ENCODE peak calls at places on chromosomes 6 and 20, in seven cellular contexts. V is heart left ventricle, F is heart right ventricle, M is GM06990, I is AG09309, Q is IMR-90, B is GM10248. P is an unnamed sample.

GRCh38 chr6:53195048-53195447 is 46.4 kb upstream of the GCM1 start:
- DNase-seq in V (no peak), F (no peak), M (no peak), I (no peak), Q (no peak), B (no peak), P (no peak)

GRCh38 chr6:45351667-45352066 is 23.5 kb downstream of the RUNX2 start:
- DNase-seq in V (no peak), F (no peak), M (no peak), I (no peak), Q (no peak), B (no peak), P (no peak)

GRCh38 chr20:54062812-54063280 is 7.5 kb downstream of the BCAS1 start:
- DNase-seq in V (no peak), F (no peak), M (no peak), I (peak), Q (peak), B (peak), P (no peak)

GRCh38 chr20:25327521-25328235 is 63.0 kb downstream of the ABHD12 start:
- DNase-seq in V (no peak), F (no peak), M (no peak), I (no peak), Q (peak), B (no peak), P (no peak)

GRCh38 chr20:39534846-39535245 is 572.7 kb downstream of the DHX35 start:
- DNase-seq in V (no peak), F (no peak), M (no peak), I (no peak), Q (no peak), B (no peak), P (no peak)

GRCh38 chr6:31285496-31285895 is 13.6 kb upstream of the HLA-C start:
- DNase-seq in V (no peak), F (no peak), M (no peak), I (no peak), Q (no peak), B (no peak), P (no peak)

GRCh38 chr20:16701296-16701695 is 28.5 kb upstream of the SNRPB2 start:
- DNase-seq in V (no peak), F (no peak), M (no peak), I (no peak), Q (no peak), B (peak), P (no peak)

GRCh38 chr6:44166591-44167184 is 8.1 kb downstream of the CAPN11 start:
- DNase-seq in V (no peak), F (no peak), M (no peak), I (no peak), Q (no peak), B (no peak), P (no peak)

GRCh38 chr6:81999270-81999669 is 246.8 kb upstream of the TENT5A start:
- DNase-seq in V (no peak), F (no peak), M (no peak), I (no peak), Q (no peak), B (no peak), P (no peak)

GRCh38 chr6:41332241-41332640 is 3.2 kb upstream of the NCR2 start:
- DNase-seq in V (no peak), F (no peak), M (no peak), I (no peak), Q (no peak), B (no peak), P (no peak)

GRCh38 chr6:41502607-41503434 is 43.4 kb upstream of the FOXP4 start:
- DNase-seq in V (no peak), F (peak), M (no peak), I (no peak), Q (no peak), B (no peak), P (no peak)

GRCh38 chr6:18281564-18281963 is 17.2 kb upstream of the DEK start:
- DNase-seq in V (no peak), F (no peak), M (no peak), I (no peak), Q (no peak), B (no peak), P (no peak)

GRCh38 chr6:56408976-56409375 is 161.6 kb upstream of the COL21A1 start:
- DNase-seq in V (no peak), F (no peak), M (no peak), I (no peak), Q (no peak), B (no peak), P (no peak)

GRCh38 chr6:16413399-16413798 is 175.0 kb downstream of the GMPR start:
- DNase-seq in V (no peak), F (no peak), M (peak), I (no peak), Q (peak), B (peak), P (no peak)

GRCh38 chr20:33516882-33517281 is 27.0 kb downstream of the CBFA2T2 start:
- DNase-seq in V (no peak), F (no peak), M (no peak), I (no peak), Q (peak), B (no peak), P (no peak)

GRCh38 chr6:49430187-49430586 is 32.9 kb downstream of the MMUT start:
- DNase-seq in V (no peak), F (no peak), M (no peak), I (no peak), Q (peak), B (no peak), P (no peak)

GRCh38 chr6:52420668-52421358 is 671 bp downstream of the EFHC1 start:
- DNase-seq in V (no peak), F (no peak), M (no peak), I (no peak), Q (peak), B (no peak), P (no peak)

GRCh38 chr6:158057213-158057987 is 75.7 kb downstream of the SYNJ2 start:
- DNase-seq in V (no peak), F (no peak), M (no peak), I (peak), Q (peak), B (peak), P (peak)

GRCh38 chr6:15248451-15249370 is 2.8 kb downstream of the JARID2 start:
- DNase-seq in V (peak), F (peak), M (peak), I (no peak), Q (peak), B (peak), P (peak)

GRCh38 chr20:40763646-40764295 is 74.7 kb upstream of the MAFB start:
- DNase-seq in V (no peak), F (no peak), M (no peak), I (no peak), Q (no peak), B (no peak), P (peak)

GRCh38 chr20:43568706-43569105 is 9.9 kb downstream of the SGK2 start:
- DNase-seq in V (no peak), F (no peak), M (no peak), I (no peak), Q (no peak), B (no peak), P (no peak)

GRCh38 chr6:32146287-32146686 is 5.5 kb downstream of the PRRT1 start:
- DNase-seq in V (no peak), F (no peak), M (no peak), I (no peak), Q (no peak), B (no peak), P (no peak)

GRCh38 chr6:157272866-157273755 is 50.2 kb downstream of the TMEM242 start:
- DNase-seq in V (no peak), F (no peak), M (no peak), I (peak), Q (no peak), B (no peak), P (no peak)

GRCh38 chr6:154590770-154591169 is 80.3 kb upstream of the CNKSR3 start:
- DNase-seq in V (no peak), F (no peak), M (no peak), I (no peak), Q (no peak), B (no peak), P (no peak)

GRCh38 chr6:126307859-126308258 is 32.1 kb upstream of the CENPW start:
- DNase-seq in V (no peak), F (no peak), M (no peak), I (peak), Q (peak), B (no peak), P (no peak)

GRCh38 chr6:82608777-82609176 is 245.2 kb downstream of the TPBG start:
- DNase-seq in V (no peak), F (no peak), M (no peak), I (no peak), Q (no peak), B (no peak), P (no peak)

GRCh38 chr20:63009988-63010769 is 3.4 kb upstream of the BHLHE23 start:
- DNase-seq in V (no peak), F (no peak), M (peak), I (no peak), Q (peak), B (peak), P (no peak)

GRCh38 chr6:170073846-170074245 is 217.0 kb downstream of the DLL1 start:
- DNase-seq in V (no peak), F (no peak), M (no peak), I (no peak), Q (no peak), B (no peak), P (no peak)

GRCh38 chr6:170074435-170074834 is 216.4 kb downstream of the DLL1 start:
- DNase-seq in V (no peak), F (no peak), M (no peak), I (no peak), Q (no peak), B (no peak), P (no peak)

GRCh38 chr6:170074907-170075306 is 216.0 kb downstream of the DLL1 start:
- DNase-seq in V (no peak), F (no peak), M (no peak), I (no peak), Q (no peak), B (no peak), P (no peak)

GRCh38 chr6:170076466-170077165 is 214.3 kb downstream of the DLL1 start:
- DNase-seq in V (no peak), F (no peak), M (no peak), I (no peak), Q (no peak), B (no peak), P (no peak)

DNA sequence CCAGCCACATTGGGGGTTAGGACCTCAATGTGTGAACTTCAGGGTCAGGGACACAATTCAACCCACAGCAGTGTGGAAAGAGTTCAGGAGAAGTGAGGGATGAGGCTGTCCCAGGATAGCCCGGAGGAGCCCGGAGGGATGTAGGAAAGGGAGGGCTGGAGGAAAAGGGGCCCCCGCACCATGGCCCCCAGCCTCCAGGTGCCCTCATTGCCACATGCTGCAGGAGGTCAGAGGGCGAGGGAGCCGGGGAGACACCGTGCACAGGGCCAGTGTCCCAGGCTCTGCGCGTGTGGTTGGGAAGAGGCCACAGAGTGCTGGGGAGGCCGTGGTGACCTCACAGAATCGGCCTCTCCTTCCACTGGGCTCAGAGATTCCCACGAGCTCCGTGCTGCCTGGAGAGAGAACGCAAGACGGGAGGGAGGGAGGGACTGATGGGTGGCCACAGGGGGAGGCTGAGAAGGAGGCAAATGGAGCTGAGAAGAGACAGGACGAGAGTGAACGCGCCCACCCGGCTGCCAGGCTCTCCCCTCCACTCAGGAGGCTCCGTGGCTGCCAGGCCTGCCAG is 215.1 kb downstream of the DLL1 start:
- DNase-seq in V (no peak), F (no peak), M (no peak), I (no peak), Q (no peak), B (no peak), P (no peak)
- TF ChIP-seq CTCF in V (no peak), F (no peak), M (no peak), I (no peak), Q (no peak), B (no peak), P (no peak)

GRCh38 chr6:27840572-27840971 is 71.6 kb downstream of the OR2B2 start:
- DNase-seq in V (no peak), F (no peak), M (no peak), I (no peak), Q (no peak), B (no peak), P (no peak)

GRCh38 chr6:27836783-27837635 is 75.2 kb downstream of the OR2B2 start:
- DNase-seq in V (peak), F (peak), M (peak), I (peak), Q (peak), B (peak), P (no peak)

GRCh38 chr6:27836080-27836782 is 76.0 kb downstream of the OR2B2 start:
- DNase-seq in V (no peak), F (no peak), M (no peak), I (no peak), Q (no peak), B (no peak), P (no peak)

GRCh38 chr6:27837636-27838512 is 74.3 kb downstream of the OR2B2 start:
- DNase-seq in V (peak), F (peak), M (peak), I (peak), Q (peak), B (peak), P (peak)

DNA sequence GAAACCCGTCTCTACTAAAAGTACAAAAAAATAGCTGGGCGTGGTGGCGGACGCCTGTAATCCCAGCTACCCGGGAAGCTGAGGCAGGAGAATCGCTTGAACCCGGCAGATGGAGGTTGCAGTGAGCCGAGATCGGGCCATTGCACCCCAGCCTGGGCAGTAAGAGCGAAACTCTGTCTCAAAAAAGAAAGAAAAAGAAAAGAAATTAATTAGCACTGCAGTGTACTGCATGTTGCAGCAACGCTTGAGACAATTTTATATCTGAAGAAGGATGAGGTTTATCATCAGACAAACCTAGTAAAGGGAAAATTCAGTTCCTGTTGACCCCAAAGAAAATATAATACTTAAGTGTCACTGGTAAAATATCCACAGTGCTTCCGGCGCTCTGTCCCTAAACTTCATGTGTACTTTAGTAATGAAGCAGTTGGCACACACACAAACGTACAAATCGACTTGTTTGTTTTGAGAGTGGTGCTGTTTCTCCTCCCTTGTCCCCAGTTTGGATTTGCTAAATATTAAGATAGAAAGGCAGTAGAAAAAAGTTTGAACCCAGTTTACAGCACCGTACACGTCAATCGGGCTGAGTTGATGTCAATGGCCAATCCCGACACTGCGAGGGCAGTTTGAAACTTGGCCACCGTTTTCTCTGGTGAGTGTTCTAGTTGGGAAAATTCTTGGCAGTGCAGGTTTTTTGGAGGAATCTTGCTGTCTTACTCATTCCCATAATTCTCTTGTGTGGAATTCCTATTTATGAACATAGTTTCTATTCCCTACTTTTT is 72.7 kb downstream of the OR2B2 start:
- DNase-seq in V (peak), F (peak), M (no peak), I (no peak), Q (peak), B (no peak), P (no peak)
- TF ChIP-seq CTCF in V (no peak), F (no peak), M (no peak), I (no peak), Q (no peak), B (no peak), P (no peak)

GRCh38 chr6:90110971-90111370 is 185.7 kb downstream of the BACH2 start:
- DNase-seq in V (no peak), F (no peak), M (no peak), I (no peak), Q (no peak), B (no peak), P (no peak)
- TF ChIP-seq CTCF in V (no peak), F (no peak), M (no peak), I (no peak), Q (no peak), B (no peak), P (no peak)

GRCh38 chr6:124793406-124793805 is 168.8 kb upstream of the RNF217 start:
- DNase-seq in V (no peak), F (no peak), M (no peak), I (no peak), Q (no peak), B (no peak), P (no peak)

GRCh38 chr6:124792386-124792785 is 169.9 kb upstream of the RNF217 start:
- DNase-seq in V (no peak), F (no peak), M (no peak), I (no peak), Q (no peak), B (no peak), P (no peak)

GRCh38 chr6:124799638-124800037 is 162.6 kb upstream of the RNF217 start:
- DNase-seq in V (no peak), F (no peak), M (no peak), I (no peak), Q (no peak), B (no peak), P (no peak)

GRCh38 chr6:124798942-124799496 is 163.2 kb upstream of the RNF217 start:
- DNase-seq in V (no peak), F (no peak), M (no peak), I (no peak), Q (no peak), B (no peak), P (no peak)

GRCh38 chr6:124795879-124796838 is 166.1 kb upstream of the RNF217 start:
- DNase-seq in V (peak), F (peak), M (no peak), I (no peak), Q (peak), B (peak), P (no peak)
- TF ChIP-seq CTCF in V (no peak), F (peak), M (peak), I (no peak), Q (peak), B (no peak), P (no peak)

GRCh38 chr6:90336591-90336990 is 39.9 kb upstream of the BACH2 start:
- DNase-seq in V (no peak), F (no peak), M (no peak), I (no peak), Q (no peak), B (no peak), P (no peak)
- TF ChIP-seq CTCF in V (no peak), F (no peak), M (no peak), I (no peak), Q (no peak), B (no peak), P (no peak)

GRCh38 chr6:282177-282866 is 10.0 kb upstream of the DUSP22 start:
- DNase-seq in V (no peak), F (no peak), M (no peak), I (no peak), Q (no peak), B (peak), P (no peak)
- TF ChIP-seq CTCF in V (no peak), F (no peak), M (no peak), I (no peak), Q (no peak), B (no peak), P (no peak)

GRCh38 chr6:112408522-112408921 is 61.4 kb downstream of the RFPL4B start:
- DNase-seq in V (no peak), F (no peak), M (no peak), I (no peak), Q (no peak), B (no peak), P (no peak)
- TF ChIP-seq CTCF in V (no peak), F (no peak), M (no peak), I (no peak), Q (no peak), B (no peak), P (no peak)

P was measured in AG09319.